ENCODE peak calls at places on chromosomes 13 and 19, in ten cellular contexts. One of them, this sample, is unnamed.

GRCh38 chr19:19595171-19595701 is 23.3 kb downstream of the PBX4 start:
- DNase-seq in uterus: no peak
- DNase-seq in GM23248: peak; percentile 62
- DNase-seq in cardiac muscle cell: peak; percentile 64
- DNase-seq in body of pancreas: no peak
- DNase-seq in GM12865: peak; percentile 44
- DNase-seq in MM.1S: no peak
- DNase-seq in psoas muscle: no peak
- DNase-seq in CD8-positive, alpha-beta T cell: no peak
- DNase-seq in heart right ventricle: no peak
- DNase-seq in this sample: peak; percentile 89

GRCh38 chr19:14059093-14059480 is 2.8 kb downstream of the PALM3 start:
- DNase-seq in uterus: no peak
- DNase-seq in GM23248: no peak
- DNase-seq in cardiac muscle cell: peak; percentile 8
- DNase-seq in body of pancreas: no peak
- DNase-seq in GM12865: peak; percentile 35
- DNase-seq in MM.1S: no peak
- DNase-seq in psoas muscle: peak; percentile 24
- DNase-seq in CD8-positive, alpha-beta T cell: no peak
- DNase-seq in heart right ventricle: no peak
- DNase-seq in this sample: no peak

GRCh38 chr13:52162279-52163101 is 3.1 kb upstream of the NEK3 start:
- DNase-seq in uterus: no peak
- DNase-seq in GM23248: peak; percentile 14
- DNase-seq in cardiac muscle cell: peak; percentile 72
- DNase-seq in body of pancreas: no peak
- DNase-seq in GM12865: no peak
- DNase-seq in MM.1S: no peak
- DNase-seq in psoas muscle: no peak
- DNase-seq in CD8-positive, alpha-beta T cell: no peak
- DNase-seq in heart right ventricle: no peak
- DNase-seq in this sample: no peak

GRCh38 chr19:13425151-13425550 is 81.1 kb downstream of the CACNA1A start:
- DNase-seq in uterus: no peak
- DNase-seq in GM23248: no peak
- DNase-seq in cardiac muscle cell: no peak
- DNase-seq in body of pancreas: no peak
- DNase-seq in GM12865: no peak
- DNase-seq in MM.1S: no peak
- DNase-seq in psoas muscle: no peak
- DNase-seq in CD8-positive, alpha-beta T cell: no peak
- DNase-seq in heart right ventricle: no peak
- DNase-seq in this sample: no peak

GRCh38 chr13:94362411-94362909 is 117.0 kb downstream of the DCT start:
- DNase-seq in uterus: peak; percentile 57
- DNase-seq in GM23248: peak; percentile 95
- DNase-seq in cardiac muscle cell: peak; percentile 93
- DNase-seq in body of pancreas: peak; percentile 72
- DNase-seq in GM12865: peak; percentile 79
- DNase-seq in MM.1S: peak; percentile 78
- DNase-seq in psoas muscle: no peak
- DNase-seq in CD8-positive, alpha-beta T cell: peak; percentile 28
- DNase-seq in heart right ventricle: no peak
- DNase-seq in this sample: peak; percentile 50

GRCh38 chr13:97332725-97333124 is 101.2 kb upstream of the RAP2A start:
- DNase-seq in uterus: no peak
- DNase-seq in GM23248: no peak
- DNase-seq in cardiac muscle cell: no peak
- DNase-seq in body of pancreas: no peak
- DNase-seq in GM12865: no peak
- DNase-seq in MM.1S: no peak
- DNase-seq in psoas muscle: no peak
- DNase-seq in CD8-positive, alpha-beta T cell: no peak
- DNase-seq in heart right ventricle: no peak
- DNase-seq in this sample: no peak

GRCh38 chr13:110593430-110594130 is 21.8 kb upstream of the NAXD start:
- DNase-seq in uterus: no peak
- DNase-seq in GM23248: peak; percentile 71
- DNase-seq in cardiac muscle cell: peak; percentile 71
- DNase-seq in body of pancreas: peak; percentile 46
- DNase-seq in GM12865: peak; percentile 76
- DNase-seq in MM.1S: peak; percentile 69
- DNase-seq in psoas muscle: no peak
- DNase-seq in CD8-positive, alpha-beta T cell: no peak
- DNase-seq in heart right ventricle: no peak
- DNase-seq in this sample: peak; percentile 27

GRCh38 chr19:30367421-30367820 is 4.8 kb upstream of the ZNF536 start:
- DNase-seq in uterus: no peak
- DNase-seq in GM23248: no peak
- DNase-seq in cardiac muscle cell: no peak
- DNase-seq in body of pancreas: no peak
- DNase-seq in GM12865: no peak
- DNase-seq in MM.1S: no peak
- DNase-seq in psoas muscle: no peak
- DNase-seq in CD8-positive, alpha-beta T cell: no peak
- DNase-seq in heart right ventricle: no peak
- DNase-seq in this sample: no peak

GRCh38 chr13:22422712-22423111 is 751.8 kb downstream of the FGF9 start:
- DNase-seq in uterus: no peak
- DNase-seq in GM23248: no peak
- DNase-seq in cardiac muscle cell: no peak
- DNase-seq in body of pancreas: no peak
- DNase-seq in GM12865: no peak
- DNase-seq in MM.1S: no peak
- DNase-seq in psoas muscle: no peak
- DNase-seq in CD8-positive, alpha-beta T cell: no peak
- DNase-seq in heart right ventricle: no peak
- DNase-seq in this sample: no peak

GRCh38 chr13:21100211-21100610 is 38.8 kb upstream of the LATS2 start:
- DNase-seq in uterus: no peak
- DNase-seq in GM23248: no peak
- DNase-seq in cardiac muscle cell: no peak
- DNase-seq in body of pancreas: no peak
- DNase-seq in GM12865: no peak
- DNase-seq in MM.1S: no peak
- DNase-seq in psoas muscle: no peak
- DNase-seq in CD8-positive, alpha-beta T cell: no peak
- DNase-seq in heart right ventricle: no peak
- DNase-seq in this sample: no peak

GRCh38 chr19:45164577-45165335 is 4.0 kb upstream of the NKPD1 start:
- DNase-seq in uterus: no peak
- DNase-seq in GM23248: peak; percentile 78
- DNase-seq in cardiac muscle cell: peak; percentile 89
- DNase-seq in body of pancreas: peak; percentile 54
- DNase-seq in GM12865: peak; percentile 89
- DNase-seq in MM.1S: peak; percentile 43
- DNase-seq in psoas muscle: peak; percentile 40
- DNase-seq in CD8-positive, alpha-beta T cell: no peak
- DNase-seq in heart right ventricle: peak; percentile 37
- DNase-seq in this sample: peak; percentile 87

GRCh38 chr13:52348081-52348480 is 57.9 kb downstream of the THSD1 start:
- DNase-seq in uterus: no peak
- DNase-seq in GM23248: peak; percentile 88
- DNase-seq in cardiac muscle cell: peak; percentile 97
- DNase-seq in body of pancreas: no peak
- DNase-seq in GM12865: no peak
- DNase-seq in MM.1S: no peak
- DNase-seq in psoas muscle: no peak
- DNase-seq in CD8-positive, alpha-beta T cell: no peak
- DNase-seq in heart right ventricle: no peak
- DNase-seq in this sample: no peak

GRCh38 chr13:64362564-64362963 is 2867.6 kb downstream of the PCDH9 start:
- DNase-seq in uterus: no peak
- DNase-seq in GM23248: no peak
- DNase-seq in cardiac muscle cell: no peak
- DNase-seq in body of pancreas: no peak
- DNase-seq in GM12865: no peak
- DNase-seq in MM.1S: no peak
- DNase-seq in psoas muscle: no peak
- DNase-seq in CD8-positive, alpha-beta T cell: no peak
- DNase-seq in heart right ventricle: no peak
- DNase-seq in this sample: no peak

GRCh38 chr19:56769650-56770049 is 70.9 kb downstream of the PEG3 start:
- DNase-seq in uterus: no peak
- DNase-seq in GM23248: no peak
- DNase-seq in cardiac muscle cell: no peak
- DNase-seq in body of pancreas: no peak
- DNase-seq in GM12865: no peak
- DNase-seq in MM.1S: no peak
- DNase-seq in psoas muscle: no peak
- DNase-seq in CD8-positive, alpha-beta T cell: no peak
- DNase-seq in heart right ventricle: no peak
- DNase-seq in this sample: no peak

GRCh38 chr19:56764296-56764695 is 76.2 kb downstream of the PEG3 start:
- DNase-seq in uterus: no peak
- DNase-seq in GM23248: no peak
- DNase-seq in cardiac muscle cell: no peak
- DNase-seq in body of pancreas: no peak
- DNase-seq in GM12865: no peak
- DNase-seq in MM.1S: no peak
- DNase-seq in psoas muscle: no peak
- DNase-seq in CD8-positive, alpha-beta T cell: no peak
- DNase-seq in heart right ventricle: no peak
- DNase-seq in this sample: no peak

GRCh38 chr19:56759531-56759930 is 81.0 kb downstream of the PEG3 start:
- DNase-seq in uterus: no peak
- DNase-seq in GM23248: no peak
- DNase-seq in cardiac muscle cell: no peak
- DNase-seq in body of pancreas: no peak
- DNase-seq in GM12865: no peak
- DNase-seq in MM.1S: no peak
- DNase-seq in psoas muscle: no peak
- DNase-seq in CD8-positive, alpha-beta T cell: no peak
- DNase-seq in heart right ventricle: no peak
- DNase-seq in this sample: no peak

GRCh38 chr19:56760842-56761241 is 79.7 kb downstream of the PEG3 start:
- DNase-seq in uterus: no peak
- DNase-seq in GM23248: no peak
- DNase-seq in cardiac muscle cell: no peak
- DNase-seq in body of pancreas: no peak
- DNase-seq in GM12865: no peak
- DNase-seq in MM.1S: no peak
- DNase-seq in psoas muscle: no peak
- DNase-seq in CD8-positive, alpha-beta T cell: no peak
- DNase-seq in heart right ventricle: no peak
- DNase-seq in this sample: no peak

GRCh38 chr19:56765107-56765506 is 75.4 kb downstream of the PEG3 start:
- DNase-seq in uterus: peak; percentile 76
- DNase-seq in GM23248: peak; percentile 32
- DNase-seq in cardiac muscle cell: peak; percentile 25
- DNase-seq in body of pancreas: peak; percentile 59
- DNase-seq in GM12865: no peak
- DNase-seq in MM.1S: no peak
- DNase-seq in psoas muscle: peak; percentile 67
- DNase-seq in CD8-positive, alpha-beta T cell: no peak
- DNase-seq in heart right ventricle: peak; percentile 76
- DNase-seq in this sample: peak; percentile 64
- H3K4me3 ChIP-seq in uterus: peak overlapping the region; percentile 42
- H3K4me3 ChIP-seq in GM23248: peak overlapping the region; percentile 31
- H3K4me3 ChIP-seq in cardiac muscle cell: no peak overlapping the region
- H3K4me3 ChIP-seq in body of pancreas: peak overlapping the region; percentile 11
- H3K4me3 ChIP-seq in GM12865: no peak overlapping the region
- H3K4me3 ChIP-seq in MM.1S: no peak overlapping the region
- H3K4me3 ChIP-seq in psoas muscle: peak overlapping the region; percentile 55
- H3K4me3 ChIP-seq in CD8-positive, alpha-beta T cell: peak overlapping the region; percentile 43
- H3K4me3 ChIP-seq in heart right ventricle: peak overlapping the region; percentile 55
- H3K4me3 ChIP-seq in this sample: peak overlapping the region; percentile 14

GRCh38 chr13:27964741-27965323 is 4.3 kb downstream of the CDX2 start:
- DNase-seq in uterus: no peak
- DNase-seq in GM23248: no peak
- DNase-seq in cardiac muscle cell: no peak
- DNase-seq in body of pancreas: no peak
- DNase-seq in GM12865: no peak
- DNase-seq in MM.1S: no peak
- DNase-seq in psoas muscle: no peak
- DNase-seq in CD8-positive, alpha-beta T cell: no peak
- DNase-seq in heart right ventricle: no peak
- DNase-seq in this sample: no peak
- H3K4me3 ChIP-seq in uterus: no peak overlapping the region
- H3K4me3 ChIP-seq in GM23248: no peak overlapping the region
- H3K4me3 ChIP-seq in cardiac muscle cell: no peak overlapping the region
- H3K4me3 ChIP-seq in body of pancreas: no peak overlapping the region
- H3K4me3 ChIP-seq in GM12865: no peak overlapping the region
- H3K4me3 ChIP-seq in MM.1S: no peak overlapping the region
- H3K4me3 ChIP-seq in psoas muscle: no peak overlapping the region
- H3K4me3 ChIP-seq in CD8-positive, alpha-beta T cell: no peak overlapping the region
- H3K4me3 ChIP-seq in heart right ventricle: no peak overlapping the region
- H3K4me3 ChIP-seq in this sample: no peak overlapping the region

DNA sequence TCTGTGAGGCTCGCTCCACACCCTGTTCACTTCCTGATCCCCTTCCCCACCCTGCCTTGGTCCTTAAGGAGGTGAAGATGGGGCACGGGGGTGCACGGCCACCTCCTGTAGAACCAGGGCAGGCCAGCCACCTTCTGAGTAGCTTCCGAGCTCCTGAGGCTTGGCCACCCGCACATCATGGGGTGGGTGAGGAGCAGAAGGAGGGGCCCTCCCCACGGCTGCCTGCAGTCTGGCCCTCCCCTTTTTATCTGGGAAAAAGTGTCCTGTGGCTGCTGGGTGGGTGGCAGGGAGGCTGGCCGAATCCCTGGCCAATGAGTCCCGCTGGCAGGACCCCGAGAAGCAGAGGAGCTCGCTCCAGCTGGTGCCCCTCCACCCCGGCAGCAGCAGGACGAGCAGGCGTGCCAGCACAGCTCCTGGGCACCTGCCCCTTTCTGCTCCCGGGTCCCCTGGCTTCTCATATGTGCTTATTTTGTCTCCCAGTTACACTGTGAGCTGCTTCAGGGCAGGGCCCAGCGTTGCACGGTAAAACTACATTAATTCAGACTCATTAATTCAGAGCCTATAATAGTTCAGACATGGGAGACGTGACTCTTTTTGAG is 135.0 kb downstream of the KDM4B start:
- DNase-seq in uterus: no peak
- DNase-seq in GM23248: no peak
- DNase-seq in cardiac muscle cell: no peak
- DNase-seq in body of pancreas: peak; percentile 76
- DNase-seq in GM12865: no peak
- DNase-seq in MM.1S: no peak
- DNase-seq in psoas muscle: no peak
- DNase-seq in CD8-positive, alpha-beta T cell: no peak
- DNase-seq in heart right ventricle: no peak
- DNase-seq in this sample: no peak
- H3K4me3 ChIP-seq in uterus: no peak overlapping the region
- H3K4me3 ChIP-seq in GM23248: no peak overlapping the region
- H3K4me3 ChIP-seq in cardiac muscle cell: no peak overlapping the region
- H3K4me3 ChIP-seq in body of pancreas: no peak overlapping the region
- H3K4me3 ChIP-seq in GM12865: no peak overlapping the region
- H3K4me3 ChIP-seq in MM.1S: no peak overlapping the region
- H3K4me3 ChIP-seq in psoas muscle: no peak overlapping the region
- H3K4me3 ChIP-seq in CD8-positive, alpha-beta T cell: no peak overlapping the region
- H3K4me3 ChIP-seq in heart right ventricle: no peak overlapping the region
- H3K4me3 ChIP-seq in this sample: no peak overlapping the region

DNA sequence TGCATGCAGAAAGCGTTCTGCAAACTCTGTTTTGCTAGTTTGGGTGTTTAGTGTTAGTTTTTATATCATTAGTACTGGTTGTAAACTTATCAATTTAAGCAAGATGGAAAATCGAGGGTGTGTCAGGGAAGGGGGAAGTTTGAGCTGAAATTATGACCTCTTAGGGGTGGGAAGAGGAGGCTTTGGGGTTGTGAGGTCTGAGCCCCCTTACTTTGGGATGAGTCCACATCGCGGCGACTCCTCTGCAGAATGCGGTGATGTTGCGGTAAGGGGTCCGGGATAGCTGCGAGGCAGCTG is 745 bp upstream of the NDUFS7 start:
- DNase-seq in uterus: no peak
- DNase-seq in GM23248: no peak
- DNase-seq in cardiac muscle cell: no peak
- DNase-seq in body of pancreas: no peak
- DNase-seq in GM12865: no peak
- DNase-seq in MM.1S: no peak
- DNase-seq in psoas muscle: no peak
- DNase-seq in CD8-positive, alpha-beta T cell: no peak
- DNase-seq in heart right ventricle: no peak
- DNase-seq in this sample: no peak
- H3K4me3 ChIP-seq in uterus: no peak overlapping the region
- H3K4me3 ChIP-seq in GM23248: no peak overlapping the region
- H3K4me3 ChIP-seq in cardiac muscle cell: no peak overlapping the region
- H3K4me3 ChIP-seq in body of pancreas: no peak overlapping the region
- H3K4me3 ChIP-seq in GM12865: no peak overlapping the region
- H3K4me3 ChIP-seq in MM.1S: no peak overlapping the region
- H3K4me3 ChIP-seq in psoas muscle: no peak overlapping the region
- H3K4me3 ChIP-seq in CD8-positive, alpha-beta T cell: no peak overlapping the region
- H3K4me3 ChIP-seq in heart right ventricle: no peak overlapping the region
- H3K4me3 ChIP-seq in this sample: no peak overlapping the region